ENCODE peak calls at places on chromosome 17, in ten cellular contexts. One of them, this sample, is unnamed.

GRCh38 chr17:40615295-40615988 is 32.2 kb downstream of the SMARCE1 start:
- DNase-seq in mesothelial cell of epicardium: no peak
- DNase-seq in CD8-positive, alpha-beta T cell: no peak
- DNase-seq in CD4-positive, alpha-beta T cell: peak
- DNase-seq in activated naive CD4-positive, alpha-beta T cell treated with Interleukin-2 at 50 U/mL for 16 hours: no peak
- DNase-seq in endothelial cell of umbilical vein: peak
- DNase-seq in activated CD8-positive, alpha-beta memory T cell treated with anti-CD3 and anti-CD28 coated beads, Interleukin-2, amount 50 U/mL, for 4 hours: peak
- DNase-seq in transverse colon: peak
- DNase-seq in left lobe of liver: peak
- DNase-seq in mucosa of gallbladder: peak
- DNase-seq in this sample: peak

GRCh38 chr17:50426814-50427787 is 1.1 kb downstream of the ACSF2 start:
- DNase-seq in endothelial cell of umbilical vein: peak
- DNase-seq in CD8-positive, alpha-beta T cell: no peak
- DNase-seq in CD4-positive, alpha-beta T cell: no peak
- DNase-seq in activated naive CD4-positive, alpha-beta T cell treated with Interleukin-2 at 50 U/mL for 16 hours: peak
- DNase-seq in activated CD8-positive, alpha-beta memory T cell treated with anti-CD3 and anti-CD28 coated beads, Interleukin-2, amount 50 U/mL, for 4 hours: no peak
- DNase-seq in mesothelial cell of epicardium: no peak
- DNase-seq in left lobe of liver: no peak
- DNase-seq in mucosa of gallbladder: peak
- DNase-seq in transverse colon: peak
- DNase-seq in this sample: peak

GRCh38 chr17:28720247-28720996 is 637 bp downstream of the RPL23A start:
- DNase-seq in activated naive CD4-positive, alpha-beta T cell treated with Interleukin-2 at 50 U/mL for 16 hours: peak
- DNase-seq in endothelial cell of umbilical vein: no peak
- DNase-seq in CD4-positive, alpha-beta T cell: no peak
- DNase-seq in transverse colon: no peak
- DNase-seq in CD8-positive, alpha-beta T cell: no peak
- DNase-seq in mesothelial cell of epicardium: no peak
- DNase-seq in left lobe of liver: no peak
- DNase-seq in activated CD8-positive, alpha-beta memory T cell treated with anti-CD3 and anti-CD28 coated beads, Interleukin-2, amount 50 U/mL, for 4 hours: peak
- DNase-seq in mucosa of gallbladder: no peak
- DNase-seq in this sample: peak

GRCh38 chr17:6523330-6523729 is 33.0 kb downstream of the PITPNM3 start:
- DNase-seq in left lobe of liver: no peak
- DNase-seq in transverse colon: no peak
- DNase-seq in mesothelial cell of epicardium: no peak
- DNase-seq in CD4-positive, alpha-beta T cell: no peak
- DNase-seq in activated naive CD4-positive, alpha-beta T cell treated with Interleukin-2 at 50 U/mL for 16 hours: no peak
- DNase-seq in activated CD8-positive, alpha-beta memory T cell treated with anti-CD3 and anti-CD28 coated beads, Interleukin-2, amount 50 U/mL, for 4 hours: no peak
- DNase-seq in endothelial cell of umbilical vein: no peak
- DNase-seq in mucosa of gallbladder: peak
- DNase-seq in CD8-positive, alpha-beta T cell: no peak
- DNase-seq in this sample: peak

GRCh38 chr17:4297351-4297750 is 33.6 kb upstream of the ANKFY1 start:
- DNase-seq in mesothelial cell of epicardium: no peak
- DNase-seq in transverse colon: no peak
- DNase-seq in left lobe of liver: no peak
- DNase-seq in CD8-positive, alpha-beta T cell: no peak
- DNase-seq in CD4-positive, alpha-beta T cell: no peak
- DNase-seq in mucosa of gallbladder: no peak
- DNase-seq in activated naive CD4-positive, alpha-beta T cell treated with Interleukin-2 at 50 U/mL for 16 hours: no peak
- DNase-seq in endothelial cell of umbilical vein: no peak
- DNase-seq in activated CD8-positive, alpha-beta memory T cell treated with anti-CD3 and anti-CD28 coated beads, Interleukin-2, amount 50 U/mL, for 4 hours: no peak
- DNase-seq in this sample: no peak

GRCh38 chr17:39705786-39706348 is 6.0 kb downstream of the ERBB2 start:
- DNase-seq in transverse colon: peak
- DNase-seq in activated naive CD4-positive, alpha-beta T cell treated with Interleukin-2 at 50 U/mL for 16 hours: no peak
- DNase-seq in endothelial cell of umbilical vein: no peak
- DNase-seq in left lobe of liver: peak
- DNase-seq in CD4-positive, alpha-beta T cell: no peak
- DNase-seq in mesothelial cell of epicardium: no peak
- DNase-seq in CD8-positive, alpha-beta T cell: no peak
- DNase-seq in mucosa of gallbladder: peak
- DNase-seq in activated CD8-positive, alpha-beta memory T cell treated with anti-CD3 and anti-CD28 coated beads, Interleukin-2, amount 50 U/mL, for 4 hours: no peak
- DNase-seq in this sample: peak

GRCh38 chr17:63150994-63151464 is 185.0 kb downstream of the TANC2 start:
- DNase-seq in endothelial cell of umbilical vein: no peak
- DNase-seq in activated CD8-positive, alpha-beta memory T cell treated with anti-CD3 and anti-CD28 coated beads, Interleukin-2, amount 50 U/mL, for 4 hours: no peak
- DNase-seq in transverse colon: no peak
- DNase-seq in left lobe of liver: no peak
- DNase-seq in mesothelial cell of epicardium: no peak
- DNase-seq in activated naive CD4-positive, alpha-beta T cell treated with Interleukin-2 at 50 U/mL for 16 hours: no peak
- DNase-seq in mucosa of gallbladder: no peak
- DNase-seq in CD4-positive, alpha-beta T cell: no peak
- DNase-seq in CD8-positive, alpha-beta T cell: no peak
- DNase-seq in this sample: no peak

GRCh38 chr17:12136243-12136642 is 115.6 kb downstream of the MAP2K4 start:
- DNase-seq in left lobe of liver: no peak
- DNase-seq in transverse colon: no peak
- DNase-seq in mucosa of gallbladder: no peak
- DNase-seq in CD8-positive, alpha-beta T cell: no peak
- DNase-seq in CD4-positive, alpha-beta T cell: no peak
- DNase-seq in activated naive CD4-positive, alpha-beta T cell treated with Interleukin-2 at 50 U/mL for 16 hours: no peak
- DNase-seq in activated CD8-positive, alpha-beta memory T cell treated with anti-CD3 and anti-CD28 coated beads, Interleukin-2, amount 50 U/mL, for 4 hours: no peak
- DNase-seq in mesothelial cell of epicardium: no peak
- DNase-seq in endothelial cell of umbilical vein: no peak
- DNase-seq in this sample: no peak

GRCh38 chr17:35587074-35587961 is at the start of gene AP2B1:
- DNase-seq in endothelial cell of umbilical vein: peak
- DNase-seq in transverse colon: peak
- DNase-seq in mucosa of gallbladder: peak
- DNase-seq in mesothelial cell of epicardium: peak
- DNase-seq in CD4-positive, alpha-beta T cell: peak
- DNase-seq in activated naive CD4-positive, alpha-beta T cell treated with Interleukin-2 at 50 U/mL for 16 hours: peak
- DNase-seq in activated CD8-positive, alpha-beta memory T cell treated with anti-CD3 and anti-CD28 coated beads, Interleukin-2, amount 50 U/mL, for 4 hours: peak
- DNase-seq in left lobe of liver: peak
- DNase-seq in CD8-positive, alpha-beta T cell: peak
- DNase-seq in this sample: peak

GRCh38 chr17:79842136-79842655 is 3.0 kb upstream of the CBX4 start:
- DNase-seq in mucosa of gallbladder: no peak
- DNase-seq in CD8-positive, alpha-beta T cell: no peak
- DNase-seq in left lobe of liver: no peak
- DNase-seq in endothelial cell of umbilical vein: no peak
- DNase-seq in CD4-positive, alpha-beta T cell: no peak
- DNase-seq in mesothelial cell of epicardium: no peak
- DNase-seq in transverse colon: no peak
- DNase-seq in activated CD8-positive, alpha-beta memory T cell treated with anti-CD3 and anti-CD28 coated beads, Interleukin-2, amount 50 U/mL, for 4 hours: no peak
- DNase-seq in activated naive CD4-positive, alpha-beta T cell treated with Interleukin-2 at 50 U/mL for 16 hours: no peak
- DNase-seq in this sample: no peak

GRCh38 chr17:28901866-28902818 is 737 bp downstream of the DHRS13 start:
- DNase-seq in CD4-positive, alpha-beta T cell: no peak
- DNase-seq in endothelial cell of umbilical vein: no peak
- DNase-seq in mesothelial cell of epicardium: no peak
- DNase-seq in activated CD8-positive, alpha-beta memory T cell treated with anti-CD3 and anti-CD28 coated beads, Interleukin-2, amount 50 U/mL, for 4 hours: peak
- DNase-seq in left lobe of liver: peak
- DNase-seq in activated naive CD4-positive, alpha-beta T cell treated with Interleukin-2 at 50 U/mL for 16 hours: peak
- DNase-seq in transverse colon: peak
- DNase-seq in CD8-positive, alpha-beta T cell: peak
- DNase-seq in mucosa of gallbladder: no peak
- DNase-seq in this sample: peak

GRCh38 chr17:7056386-7056785 is 12.5 kb upstream of the SLC16A11 start:
- DNase-seq in activated naive CD4-positive, alpha-beta T cell treated with Interleukin-2 at 50 U/mL for 16 hours: no peak
- DNase-seq in left lobe of liver: no peak
- DNase-seq in CD4-positive, alpha-beta T cell: no peak
- DNase-seq in endothelial cell of umbilical vein: no peak
- DNase-seq in transverse colon: no peak
- DNase-seq in mesothelial cell of epicardium: no peak
- DNase-seq in mucosa of gallbladder: no peak
- DNase-seq in activated CD8-positive, alpha-beta memory T cell treated with anti-CD3 and anti-CD28 coated beads, Interleukin-2, amount 50 U/mL, for 4 hours: no peak
- DNase-seq in CD8-positive, alpha-beta T cell: no peak
- DNase-seq in this sample: no peak

GRCh38 chr17:31394544-31394943 is 3.1 kb downstream of the RAB11FIP4 start:
- DNase-seq in CD4-positive, alpha-beta T cell: peak
- DNase-seq in left lobe of liver: peak
- DNase-seq in activated CD8-positive, alpha-beta memory T cell treated with anti-CD3 and anti-CD28 coated beads, Interleukin-2, amount 50 U/mL, for 4 hours: no peak
- DNase-seq in activated naive CD4-positive, alpha-beta T cell treated with Interleukin-2 at 50 U/mL for 16 hours: peak
- DNase-seq in transverse colon: no peak
- DNase-seq in CD8-positive, alpha-beta T cell: no peak
- DNase-seq in endothelial cell of umbilical vein: peak
- DNase-seq in mucosa of gallbladder: peak
- DNase-seq in mesothelial cell of epicardium: peak
- DNase-seq in this sample: no peak

GRCh38 chr17:72372185-72372584 is 251.4 kb downstream of the SOX9 start:
- DNase-seq in endothelial cell of umbilical vein: no peak
- DNase-seq in CD8-positive, alpha-beta T cell: no peak
- DNase-seq in mucosa of gallbladder: no peak
- DNase-seq in activated naive CD4-positive, alpha-beta T cell treated with Interleukin-2 at 50 U/mL for 16 hours: no peak
- DNase-seq in mesothelial cell of epicardium: no peak
- DNase-seq in CD4-positive, alpha-beta T cell: no peak
- DNase-seq in activated CD8-positive, alpha-beta memory T cell treated with anti-CD3 and anti-CD28 coated beads, Interleukin-2, amount 50 U/mL, for 4 hours: no peak
- DNase-seq in left lobe of liver: no peak
- DNase-seq in transverse colon: no peak
- DNase-seq in this sample: no peak

GRCh38 chr17:5122586-5123342 is 6.9 kb downstream of the USP6 start:
- DNase-seq in endothelial cell of umbilical vein: no peak
- DNase-seq in mucosa of gallbladder: no peak
- DNase-seq in activated CD8-positive, alpha-beta memory T cell treated with anti-CD3 and anti-CD28 coated beads, Interleukin-2, amount 50 U/mL, for 4 hours: peak
- DNase-seq in transverse colon: peak
- DNase-seq in CD4-positive, alpha-beta T cell: no peak
- DNase-seq in activated naive CD4-positive, alpha-beta T cell treated with Interleukin-2 at 50 U/mL for 16 hours: no peak
- DNase-seq in CD8-positive, alpha-beta T cell: no peak
- DNase-seq in left lobe of liver: peak
- DNase-seq in mesothelial cell of epicardium: peak
- DNase-seq in this sample: peak

GRCh38 chr17:41617698-41618097 is 5.1 kb upstream of the KRT16 start:
- DNase-seq in mesothelial cell of epicardium: no peak
- DNase-seq in left lobe of liver: no peak
- DNase-seq in mucosa of gallbladder: no peak
- DNase-seq in endothelial cell of umbilical vein: no peak
- DNase-seq in CD8-positive, alpha-beta T cell: no peak
- DNase-seq in transverse colon: no peak
- DNase-seq in CD4-positive, alpha-beta T cell: no peak
- DNase-seq in activated naive CD4-positive, alpha-beta T cell treated with Interleukin-2 at 50 U/mL for 16 hours: no peak
- DNase-seq in activated CD8-positive, alpha-beta memory T cell treated with anti-CD3 and anti-CD28 coated beads, Interleukin-2, amount 50 U/mL, for 4 hours: no peak
- DNase-seq in this sample: no peak

GRCh38 chr17:35050170-35050569 is 13.3 kb downstream of the RFFL start:
- DNase-seq in endothelial cell of umbilical vein: no peak
- DNase-seq in transverse colon: no peak
- DNase-seq in CD4-positive, alpha-beta T cell: no peak
- DNase-seq in activated naive CD4-positive, alpha-beta T cell treated with Interleukin-2 at 50 U/mL for 16 hours: no peak
- DNase-seq in left lobe of liver: no peak
- DNase-seq in activated CD8-positive, alpha-beta memory T cell treated with anti-CD3 and anti-CD28 coated beads, Interleukin-2, amount 50 U/mL, for 4 hours: no peak
- DNase-seq in mesothelial cell of epicardium: no peak
- DNase-seq in mucosa of gallbladder: no peak
- DNase-seq in CD8-positive, alpha-beta T cell: no peak
- DNase-seq in this sample: no peak

GRCh38 chr17:17235212-17236174 is 1.5 kb downstream of the FLCN start:
- DNase-seq in left lobe of liver: no peak
- DNase-seq in mucosa of gallbladder: no peak
- DNase-seq in endothelial cell of umbilical vein: peak
- DNase-seq in mesothelial cell of epicardium: no peak
- DNase-seq in CD8-positive, alpha-beta T cell: no peak
- DNase-seq in activated naive CD4-positive, alpha-beta T cell treated with Interleukin-2 at 50 U/mL for 16 hours: no peak
- DNase-seq in activated CD8-positive, alpha-beta memory T cell treated with anti-CD3 and anti-CD28 coated beads, Interleukin-2, amount 50 U/mL, for 4 hours: no peak
- DNase-seq in CD4-positive, alpha-beta T cell: no peak
- DNase-seq in transverse colon: no peak
- DNase-seq in this sample: peak

GRCh38 chr17:42674755-42675347 is 1.9 kb downstream of the PLEKHH3 start:
- DNase-seq in activated CD8-positive, alpha-beta memory T cell treated with anti-CD3 and anti-CD28 coated beads, Interleukin-2, amount 50 U/mL, for 4 hours: no peak
- DNase-seq in mucosa of gallbladder: no peak
- DNase-seq in left lobe of liver: no peak
- DNase-seq in endothelial cell of umbilical vein: no peak
- DNase-seq in CD8-positive, alpha-beta T cell: no peak
- DNase-seq in CD4-positive, alpha-beta T cell: no peak
- DNase-seq in mesothelial cell of epicardium: no peak
- DNase-seq in activated naive CD4-positive, alpha-beta T cell treated with Interleukin-2 at 50 U/mL for 16 hours: no peak
- DNase-seq in transverse colon: peak
- DNase-seq in this sample: peak

GRCh38 chr17:71455219-71455618 is 665.6 kb upstream of the SOX9 start:
- DNase-seq in transverse colon: no peak
- DNase-seq in CD4-positive, alpha-beta T cell: no peak
- DNase-seq in activated CD8-positive, alpha-beta memory T cell treated with anti-CD3 and anti-CD28 coated beads, Interleukin-2, amount 50 U/mL, for 4 hours: no peak
- DNase-seq in left lobe of liver: no peak
- DNase-seq in endothelial cell of umbilical vein: no peak
- DNase-seq in mesothelial cell of epicardium: no peak
- DNase-seq in activated naive CD4-positive, alpha-beta T cell treated with Interleukin-2 at 50 U/mL for 16 hours: no peak
- DNase-seq in mucosa of gallbladder: no peak
- DNase-seq in CD8-positive, alpha-beta T cell: no peak
- DNase-seq in this sample: peak

GRCh38 chr17:49450735-49451134 is 36.1 kb upstream of the PHB1 start:
- DNase-seq in left lobe of liver: no peak
- DNase-seq in activated CD8-positive, alpha-beta memory T cell treated with anti-CD3 and anti-CD28 coated beads, Interleukin-2, amount 50 U/mL, for 4 hours: no peak
- DNase-seq in CD4-positive, alpha-beta T cell: no peak
- DNase-seq in endothelial cell of umbilical vein: no peak
- DNase-seq in transverse colon: no peak
- DNase-seq in CD8-positive, alpha-beta T cell: no peak
- DNase-seq in mesothelial cell of epicardium: no peak
- DNase-seq in mucosa of gallbladder: no peak
- DNase-seq in activated naive CD4-positive, alpha-beta T cell treated with Interleukin-2 at 50 U/mL for 16 hours: no peak
- DNase-seq in this sample: no peak

GRCh38 chr17:986322-986929 is 6.8 kb upstream of the NXN start:
- DNase-seq in left lobe of liver: no peak
- DNase-seq in activated CD8-positive, alpha-beta memory T cell treated with anti-CD3 and anti-CD28 coated beads, Interleukin-2, amount 50 U/mL, for 4 hours: no peak
- DNase-seq in CD8-positive, alpha-beta T cell: no peak
- DNase-seq in CD4-positive, alpha-beta T cell: no peak
- DNase-seq in mesothelial cell of epicardium: no peak
- DNase-seq in endothelial cell of umbilical vein: no peak
- DNase-seq in activated naive CD4-positive, alpha-beta T cell treated with Interleukin-2 at 50 U/mL for 16 hours: no peak
- DNase-seq in mucosa of gallbladder: no peak
- DNase-seq in transverse colon: no peak
- DNase-seq in this sample: no peak

GRCh38 chr17:67520282-67520906 is 143.3 kb downstream of the PITPNC1 start:
- DNase-seq in CD8-positive, alpha-beta T cell: no peak
- DNase-seq in mucosa of gallbladder: no peak
- DNase-seq in transverse colon: peak
- DNase-seq in CD4-positive, alpha-beta T cell: no peak
- DNase-seq in mesothelial cell of epicardium: no peak
- DNase-seq in activated CD8-positive, alpha-beta memory T cell treated with anti-CD3 and anti-CD28 coated beads, Interleukin-2, amount 50 U/mL, for 4 hours: no peak
- DNase-seq in endothelial cell of umbilical vein: no peak
- DNase-seq in left lobe of liver: no peak
- DNase-seq in activated naive CD4-positive, alpha-beta T cell treated with Interleukin-2 at 50 U/mL for 16 hours: no peak
- DNase-seq in this sample: peak

GRCh38 chr17:53626286-53626685 is 196.4 kb upstream of the KIF2B start:
- DNase-seq in activated naive CD4-positive, alpha-beta T cell treated with Interleukin-2 at 50 U/mL for 16 hours: no peak
- DNase-seq in transverse colon: no peak
- DNase-seq in left lobe of liver: no peak
- DNase-seq in mucosa of gallbladder: no peak
- DNase-seq in mesothelial cell of epicardium: no peak
- DNase-seq in endothelial cell of umbilical vein: no peak
- DNase-seq in activated CD8-positive, alpha-beta memory T cell treated with anti-CD3 and anti-CD28 coated beads, Interleukin-2, amount 50 U/mL, for 4 hours: no peak
- DNase-seq in CD8-positive, alpha-beta T cell: no peak
- DNase-seq in CD4-positive, alpha-beta T cell: no peak
- DNase-seq in this sample: peak

GRCh38 chr17:4986403-4986802 is 1.1 kb downstream of the CAMTA2 start:
- DNase-seq in mesothelial cell of epicardium: no peak
- DNase-seq in activated naive CD4-positive, alpha-beta T cell treated with Interleukin-2 at 50 U/mL for 16 hours: no peak
- DNase-seq in CD4-positive, alpha-beta T cell: no peak
- DNase-seq in endothelial cell of umbilical vein: peak
- DNase-seq in left lobe of liver: no peak
- DNase-seq in CD8-positive, alpha-beta T cell: no peak
- DNase-seq in mucosa of gallbladder: no peak
- DNase-seq in transverse colon: peak
- DNase-seq in activated CD8-positive, alpha-beta memory T cell treated with anti-CD3 and anti-CD28 coated beads, Interleukin-2, amount 50 U/mL, for 4 hours: no peak
- DNase-seq in this sample: peak

GRCh38 chr17:7862692-7863437 is 5.1 kb downstream of the CYB5D1 start:
- DNase-seq in mesothelial cell of epicardium: no peak
- DNase-seq in endothelial cell of umbilical vein: peak
- DNase-seq in left lobe of liver: no peak
- DNase-seq in CD4-positive, alpha-beta T cell: peak
- DNase-seq in CD8-positive, alpha-beta T cell: no peak
- DNase-seq in activated naive CD4-positive, alpha-beta T cell treated with Interleukin-2 at 50 U/mL for 16 hours: peak
- DNase-seq in activated CD8-positive, alpha-beta memory T cell treated with anti-CD3 and anti-CD28 coated beads, Interleukin-2, amount 50 U/mL, for 4 hours: peak
- DNase-seq in mucosa of gallbladder: no peak
- DNase-seq in transverse colon: peak
- DNase-seq in this sample: peak

GRCh38 chr17:44219636-44220210 is at the start of gene UBTF:
- DNase-seq in CD4-positive, alpha-beta T cell: peak
- DNase-seq in CD8-positive, alpha-beta T cell: peak
- DNase-seq in mesothelial cell of epicardium: peak
- DNase-seq in activated naive CD4-positive, alpha-beta T cell treated with Interleukin-2 at 50 U/mL for 16 hours: peak
- DNase-seq in mucosa of gallbladder: peak
- DNase-seq in transverse colon: peak
- DNase-seq in left lobe of liver: peak
- DNase-seq in endothelial cell of umbilical vein: peak
- DNase-seq in activated CD8-positive, alpha-beta memory T cell treated with anti-CD3 and anti-CD28 coated beads, Interleukin-2, amount 50 U/mL, for 4 hours: peak
- DNase-seq in this sample: peak

GRCh38 chr17:29019475-29020181 is 13.8 kb upstream of the SEZ6 start:
- DNase-seq in endothelial cell of umbilical vein: no peak
- DNase-seq in left lobe of liver: no peak
- DNase-seq in mesothelial cell of epicardium: no peak
- DNase-seq in CD8-positive, alpha-beta T cell: no peak
- DNase-seq in CD4-positive, alpha-beta T cell: no peak
- DNase-seq in mucosa of gallbladder: no peak
- DNase-seq in transverse colon: peak
- DNase-seq in activated naive CD4-positive, alpha-beta T cell treated with Interleukin-2 at 50 U/mL for 16 hours: peak
- DNase-seq in activated CD8-positive, alpha-beta memory T cell treated with anti-CD3 and anti-CD28 coated beads, Interleukin-2, amount 50 U/mL, for 4 hours: no peak
- DNase-seq in this sample: peak

This sample was measured in DMS53.